ENCODE peak calls at places on chromosome 6, in seven cellular contexts. One of them, this sample, is unnamed.

GRCh38 chr6:138722425-138723371 is 50.9 kb upstream of the CCDC28A start:
- DNase-seq in GM12878: no peak
- DNase-seq in HCT116: peak
- DNase-seq in HepG2: peak
- DNase-seq in SK-N-SH: no peak
- DNase-seq in H1: no peak
- DNase-seq in K562: no peak
- DNase-seq in this sample: peak

GRCh38 chr6:39929733-39930461 is 4.4 kb downstream of the MOCS1 start:
- DNase-seq in GM12878: no peak
- DNase-seq in HCT116: no peak
- DNase-seq in HepG2: peak
- DNase-seq in SK-N-SH: no peak
- DNase-seq in H1: no peak
- DNase-seq in K562: no peak
- DNase-seq in this sample: no peak

GRCh38 chr6:137571854-137572253 is 77.7 kb upstream of the OLIG3 start:
- DNase-seq in GM12878: no peak
- DNase-seq in HCT116: peak
- DNase-seq in HepG2: peak
- DNase-seq in SK-N-SH: peak
- DNase-seq in H1: peak
- DNase-seq in K562: peak
- DNase-seq in this sample: peak

GRCh38 chr6:37546141-37546871 is 46.6 kb upstream of the CCDC167 start:
- DNase-seq in GM12878: no peak
- DNase-seq in HCT116: no peak
- DNase-seq in HepG2: no peak
- DNase-seq in SK-N-SH: no peak
- DNase-seq in H1: no peak
- DNase-seq in K562: peak
- DNase-seq in this sample: no peak

GRCh38 chr6:43717822-43718221 is 30.2 kb upstream of the MRPS18A start:
- DNase-seq in GM12878: no peak
- DNase-seq in HCT116: no peak
- DNase-seq in HepG2: no peak
- DNase-seq in SK-N-SH: no peak
- DNase-seq in H1: no peak
- DNase-seq in K562: no peak
- DNase-seq in this sample: no peak

GRCh38 chr6:138590796-138591709 is 91.8 kb upstream of the NHSL1 start:
- DNase-seq in GM12878: peak
- DNase-seq in HCT116: peak
- DNase-seq in HepG2: peak
- DNase-seq in SK-N-SH: peak
- DNase-seq in H1: peak
- DNase-seq in K562: peak
- DNase-seq in this sample: peak

GRCh38 chr6:133132092-133132491 is 109.1 kb upstream of the EYA4 start:
- DNase-seq in GM12878: no peak
- DNase-seq in HCT116: no peak
- DNase-seq in HepG2: no peak
- DNase-seq in SK-N-SH: peak
- DNase-seq in H1: no peak
- DNase-seq in K562: no peak
- DNase-seq in this sample: no peak

GRCh38 chr6:36781669-36782068 is 57.6 kb downstream of the CPNE5 start:
- DNase-seq in GM12878: no peak
- DNase-seq in HCT116: no peak
- DNase-seq in HepG2: no peak
- DNase-seq in SK-N-SH: no peak
- DNase-seq in H1: no peak
- DNase-seq in K562: no peak
- DNase-seq in this sample: no peak

GRCh38 chr6:39882567-39882953 is 51.7 kb downstream of the MOCS1 start:
- DNase-seq in GM12878: no peak
- DNase-seq in HCT116: no peak
- DNase-seq in HepG2: peak
- DNase-seq in SK-N-SH: no peak
- DNase-seq in H1: no peak
- DNase-seq in K562: no peak
- DNase-seq in this sample: no peak

GRCh38 chr6:106223300-106223930 is 102.1 kb downstream of the ATG5 start:
- DNase-seq in GM12878: peak
- DNase-seq in HCT116: peak
- DNase-seq in HepG2: peak
- DNase-seq in SK-N-SH: peak
- DNase-seq in H1: no peak
- DNase-seq in K562: peak
- DNase-seq in this sample: peak

GRCh38 chr6:90286884-90287488 is 9.7 kb downstream of the BACH2 start:
- DNase-seq in GM12878: no peak
- DNase-seq in HCT116: peak
- DNase-seq in HepG2: peak
- DNase-seq in SK-N-SH: peak
- DNase-seq in H1: peak
- DNase-seq in K562: peak
- DNase-seq in this sample: peak

GRCh38 chr6:166806217-166806838 is 150.0 kb downstream of the RNASET2 start:
- DNase-seq in GM12878: no peak
- DNase-seq in HCT116: no peak
- DNase-seq in HepG2: no peak
- DNase-seq in SK-N-SH: no peak
- DNase-seq in H1: no peak
- DNase-seq in K562: no peak
- DNase-seq in this sample: no peak

GRCh38 chr6:24565196-24565595 is 70.4 kb downstream of the ALDH5A1 start:
- DNase-seq in GM12878: no peak
- DNase-seq in HCT116: no peak
- DNase-seq in HepG2: no peak
- DNase-seq in SK-N-SH: no peak
- DNase-seq in H1: no peak
- DNase-seq in K562: no peak
- DNase-seq in this sample: no peak

GRCh38 chr6:55443238-55444134 is 116.2 kb downstream of the GFRAL start:
- DNase-seq in GM12878: no peak
- DNase-seq in HCT116: no peak
- DNase-seq in HepG2: no peak
- DNase-seq in SK-N-SH: no peak
- DNase-seq in H1: no peak
- DNase-seq in K562: no peak
- DNase-seq in this sample: peak

GRCh38 chr6:110520188-110520956 is 44.0 kb upstream of the SLC22A16 start:
- DNase-seq in GM12878: no peak
- DNase-seq in HCT116: no peak
- DNase-seq in HepG2: peak
- DNase-seq in SK-N-SH: no peak
- DNase-seq in H1: no peak
- DNase-seq in K562: no peak
- DNase-seq in this sample: no peak

GRCh38 chr6:137738197-137738596 is 128.9 kb upstream of the TNFAIP3 start:
- DNase-seq in GM12878: no peak
- DNase-seq in HCT116: no peak
- DNase-seq in HepG2: no peak
- DNase-seq in SK-N-SH: no peak
- DNase-seq in H1: no peak
- DNase-seq in K562: no peak
- DNase-seq in this sample: no peak

GRCh38 chr6:16635810-16636602 is 125.3 kb downstream of the ATXN1 start:
- DNase-seq in GM12878: peak
- DNase-seq in HCT116: peak
- DNase-seq in HepG2: peak
- DNase-seq in SK-N-SH: no peak
- DNase-seq in H1: no peak
- DNase-seq in K562: no peak
- DNase-seq in this sample: peak

GRCh38 chr6:169367507-169367906 is 113.9 kb upstream of the THBS2 start:
- DNase-seq in GM12878: no peak
- DNase-seq in HCT116: no peak
- DNase-seq in HepG2: no peak
- DNase-seq in SK-N-SH: no peak
- DNase-seq in H1: no peak
- DNase-seq in K562: no peak
- DNase-seq in this sample: no peak

GRCh38 chr6:16405349-16405865 is 167.0 kb downstream of the GMPR start:
- DNase-seq in GM12878: no peak
- DNase-seq in HCT116: no peak
- DNase-seq in HepG2: no peak
- DNase-seq in SK-N-SH: no peak
- DNase-seq in H1: no peak
- DNase-seq in K562: no peak
- DNase-seq in this sample: no peak

GRCh38 chr6:170459451-170459850 is 93.7 kb downstream of the PSMB1 start:
- DNase-seq in GM12878: peak
- DNase-seq in HCT116: no peak
- DNase-seq in HepG2: no peak
- DNase-seq in SK-N-SH: no peak
- DNase-seq in H1: no peak
- DNase-seq in K562: no peak
- DNase-seq in this sample: peak
- TF ChIP-seq JUND in GM12878: peak
- TF ChIP-seq JUND in HCT116: no peak
- TF ChIP-seq JUND in HepG2: no peak
- TF ChIP-seq JUND in SK-N-SH: no peak
- TF ChIP-seq JUND in H1: no peak
- TF ChIP-seq JUND in K562: no peak
- TF ChIP-seq JUND in this sample: no peak

GRCh38 chr6:15089569-15090144 is 156.2 kb upstream of the JARID2 start:
- DNase-seq in GM12878: no peak
- DNase-seq in HCT116: no peak
- DNase-seq in HepG2: no peak
- DNase-seq in SK-N-SH: no peak
- DNase-seq in H1: no peak
- DNase-seq in K562: peak
- DNase-seq in this sample: peak
- TF ChIP-seq JUND in GM12878: no peak
- TF ChIP-seq JUND in HCT116: no peak
- TF ChIP-seq JUND in HepG2: no peak
- TF ChIP-seq JUND in SK-N-SH: no peak
- TF ChIP-seq JUND in H1: no peak
- TF ChIP-seq JUND in K562: no peak
- TF ChIP-seq JUND in this sample: no peak

GRCh38 chr6:142537612-142538478 is 236.0 kb downstream of the ADGRG6 start:
- DNase-seq in GM12878: no peak
- DNase-seq in HCT116: peak
- DNase-seq in HepG2: peak
- DNase-seq in SK-N-SH: no peak
- DNase-seq in H1: peak
- DNase-seq in K562: peak
- DNase-seq in this sample: peak
- TF ChIP-seq JUND in GM12878: no peak
- TF ChIP-seq JUND in HCT116: no peak
- TF ChIP-seq JUND in HepG2: no peak
- TF ChIP-seq JUND in SK-N-SH: no peak
- TF ChIP-seq JUND in H1: no peak
- TF ChIP-seq JUND in K562: no peak
- TF ChIP-seq JUND in this sample: no peak

GRCh38 chr6:100240798-100241197 is 223.9 kb downstream of the SIM1 start:
- DNase-seq in GM12878: no peak
- DNase-seq in HCT116: no peak
- DNase-seq in HepG2: no peak
- DNase-seq in SK-N-SH: no peak
- DNase-seq in H1: no peak
- DNase-seq in K562: no peak
- DNase-seq in this sample: no peak

DNA sequence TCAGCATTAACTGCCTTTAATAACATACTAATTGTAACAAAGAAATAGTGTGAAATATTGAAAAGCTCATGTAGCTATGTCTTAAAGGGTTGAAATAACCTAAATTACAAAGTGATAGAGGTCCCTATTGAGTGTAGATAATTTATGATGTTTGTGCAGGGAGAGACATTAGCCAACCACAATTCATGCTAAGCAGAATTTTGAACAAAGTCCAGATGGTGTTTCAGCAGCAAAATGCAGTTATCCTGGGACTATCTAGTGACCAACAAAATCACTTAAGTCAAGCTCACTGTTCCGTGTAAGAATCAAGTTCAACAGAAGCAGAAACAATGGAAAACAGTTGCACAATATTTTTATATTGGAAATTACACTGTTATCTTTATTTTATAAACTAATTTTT is 218.5 kb downstream of the SIM1 start:
- DNase-seq in GM12878: no peak
- DNase-seq in HCT116: no peak
- DNase-seq in HepG2: no peak
- DNase-seq in SK-N-SH: no peak
- DNase-seq in H1: no peak
- DNase-seq in K562: no peak
- DNase-seq in this sample: no peak
- TF ChIP-seq JUND in GM12878: no peak
- TF ChIP-seq JUND in HCT116: no peak
- TF ChIP-seq JUND in HepG2: no peak
- TF ChIP-seq JUND in SK-N-SH: no peak
- TF ChIP-seq JUND in H1: no peak
- TF ChIP-seq JUND in K562: no peak
- TF ChIP-seq JUND in this sample: no peak

GRCh38 chr6:168124161-168124560 is 45.1 kb upstream of the FRMD1 start:
- DNase-seq in GM12878: no peak
- DNase-seq in HCT116: no peak
- DNase-seq in HepG2: no peak
- DNase-seq in SK-N-SH: no peak
- DNase-seq in H1: no peak
- DNase-seq in K562: no peak
- DNase-seq in this sample: no peak

GRCh38 chr6:168126566-168127383 is 47.8 kb upstream of the FRMD1 start:
- DNase-seq in GM12878: no peak
- DNase-seq in HCT116: no peak
- DNase-seq in HepG2: no peak
- DNase-seq in SK-N-SH: no peak
- DNase-seq in H1: no peak
- DNase-seq in K562: no peak
- DNase-seq in this sample: no peak

GRCh38 chr6:168124921-168125320 is 45.9 kb upstream of the FRMD1 start:
- DNase-seq in GM12878: no peak
- DNase-seq in HCT116: no peak
- DNase-seq in HepG2: no peak
- DNase-seq in SK-N-SH: no peak
- DNase-seq in H1: peak
- DNase-seq in K562: no peak
- DNase-seq in this sample: no peak

GRCh38 chr6:168127384-168127868 is 48.4 kb upstream of the FRMD1 start:
- DNase-seq in GM12878: no peak
- DNase-seq in HCT116: no peak
- DNase-seq in HepG2: no peak
- DNase-seq in SK-N-SH: no peak
- DNase-seq in H1: no peak
- DNase-seq in K562: no peak
- DNase-seq in this sample: no peak

DNA sequence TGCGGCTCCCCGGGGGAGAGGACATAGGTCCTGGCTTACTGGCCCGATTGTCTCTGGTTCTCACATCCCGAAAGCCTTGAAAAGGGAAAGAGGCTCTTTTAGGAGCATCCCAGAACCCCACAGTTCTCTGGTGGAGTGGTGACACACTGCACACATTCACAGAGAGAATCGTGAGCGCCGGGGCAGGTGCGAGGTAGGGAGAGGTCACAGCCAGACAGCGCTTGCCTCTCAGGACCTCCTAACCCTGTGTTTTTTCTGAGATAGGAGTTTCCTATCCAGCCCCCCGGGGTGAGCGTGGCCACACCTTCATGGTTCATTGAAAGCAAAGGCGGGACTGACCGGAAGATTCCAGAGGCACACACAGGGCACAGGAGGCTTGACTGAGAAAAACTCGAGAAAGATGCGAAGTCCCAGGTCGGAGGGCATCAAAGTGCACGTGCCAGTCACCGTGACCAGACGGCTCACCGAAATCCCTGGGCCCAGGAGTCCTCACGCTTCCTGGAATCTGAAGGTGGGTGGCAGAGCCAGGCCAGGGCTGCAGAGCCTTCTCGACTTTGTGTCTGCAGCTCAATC is 46.5 kb upstream of the FRMD1 start:
- DNase-seq in GM12878: no peak
- DNase-seq in HCT116: no peak
- DNase-seq in HepG2: no peak
- DNase-seq in SK-N-SH: no peak
- DNase-seq in H1: no peak
- DNase-seq in K562: no peak
- DNase-seq in this sample: no peak
- TF ChIP-seq JUND in GM12878: no peak
- TF ChIP-seq JUND in HCT116: no peak
- TF ChIP-seq JUND in HepG2: no peak
- TF ChIP-seq JUND in SK-N-SH: no peak
- TF ChIP-seq JUND in H1: no peak
- TF ChIP-seq JUND in K562: no peak
- TF ChIP-seq JUND in this sample: no peak

This sample was measured in T47D.